ENCODE peak calls at places on chromosome 4, in five cellular contexts. One of them, this sample, is unnamed.

GRCh38 chr4:81071013-81071412 is 40.5 kb downstream of the BMP3 start:
- DNase-seq in neuronal stem cell: no peak
- DNase-seq in mesendoderm: no peak
- DNase-seq in H1: no peak
- DNase-seq in IMR-90: no peak
- DNase-seq in this sample: no peak

GRCh38 chr4:141473952-141474351 is 162.4 kb upstream of the IL15 start:
- DNase-seq in neuronal stem cell: no peak
- DNase-seq in H1: no peak
- DNase-seq in IMR-90: peak
- DNase-seq in mesendoderm: no peak
- DNase-seq in this sample: no peak

GRCh38 chr4:37641352-37641751 is 44.8 kb downstream of the RELL1 start:
- DNase-seq in IMR-90: no peak
- DNase-seq in mesendoderm: no peak
- DNase-seq in H1: no peak
- DNase-seq in neuronal stem cell: no peak
- DNase-seq in this sample: no peak

GRCh38 chr4:90357117-90357710 is 230.0 kb downstream of the CCSER1 start:
- DNase-seq in mesendoderm: peak
- DNase-seq in IMR-90: peak
- DNase-seq in neuronal stem cell: peak
- DNase-seq in H1: no peak
- DNase-seq in this sample: peak

GRCh38 chr4:184987493-184988031 is 30.7 kb upstream of the HELT start:
- DNase-seq in H1: no peak
- DNase-seq in IMR-90: no peak
- DNase-seq in mesendoderm: no peak
- DNase-seq in neuronal stem cell: no peak
- DNase-seq in this sample: no peak

GRCh38 chr4:181957088-181957487 is 286.1 kb upstream of the TENM3 start:
- DNase-seq in mesendoderm: peak
- DNase-seq in IMR-90: peak
- DNase-seq in H1: no peak
- DNase-seq in neuronal stem cell: no peak
- DNase-seq in this sample: peak

GRCh38 chr4:74638689-74639088 is 155.6 kb downstream of the BTC start:
- DNase-seq in IMR-90: no peak
- DNase-seq in mesendoderm: no peak
- DNase-seq in H1: no peak
- DNase-seq in neuronal stem cell: no peak
- DNase-seq in this sample: peak

GRCh38 chr4:55733874-55734437 is 85.6 kb upstream of the EXOC1L start:
- DNase-seq in neuronal stem cell: no peak
- DNase-seq in H1: no peak
- DNase-seq in IMR-90: peak
- DNase-seq in mesendoderm: no peak
- DNase-seq in this sample: no peak

GRCh38 chr4:85168456-85168855 is 202.0 kb upstream of the WDFY3 start:
- DNase-seq in H1: no peak
- DNase-seq in IMR-90: no peak
- DNase-seq in mesendoderm: no peak
- DNase-seq in neuronal stem cell: no peak
- DNase-seq in this sample: no peak

GRCh38 chr4:39873823-39874222 is 103.9 kb downstream of the PDS5A start:
- DNase-seq in IMR-90: no peak
- DNase-seq in H1: no peak
- DNase-seq in mesendoderm: no peak
- DNase-seq in neuronal stem cell: no peak
- DNase-seq in this sample: no peak

GRCh38 chr4:128571747-128572146 is 237.8 kb upstream of the JADE1 start:
- DNase-seq in H1: no peak
- DNase-seq in neuronal stem cell: no peak
- DNase-seq in IMR-90: peak
- DNase-seq in mesendoderm: no peak
- DNase-seq in this sample: peak

GRCh38 chr4:23706972-23707676 is 182.7 kb downstream of the PPARGC1A start:
- DNase-seq in neuronal stem cell: no peak
- DNase-seq in H1: no peak
- DNase-seq in IMR-90: no peak
- DNase-seq in mesendoderm: no peak
- DNase-seq in this sample: no peak

GRCh38 chr4:184807797-184808718 is 17.7 kb downstream of the ACSL1 start:
- DNase-seq in mesendoderm: peak
- DNase-seq in H1: peak
- DNase-seq in IMR-90: peak
- DNase-seq in neuronal stem cell: peak
- DNase-seq in this sample: no peak

GRCh38 chr4:38034986-38035882 is 75.0 kb downstream of the PTTG2 start:
- DNase-seq in IMR-90: peak
- DNase-seq in mesendoderm: peak
- DNase-seq in H1: no peak
- DNase-seq in neuronal stem cell: peak
- DNase-seq in this sample: peak

GRCh38 chr4:131002132-131002531 is 1906.2 kb downstream of the C4orf33 start:
- DNase-seq in mesendoderm: no peak
- DNase-seq in H1: no peak
- DNase-seq in neuronal stem cell: no peak
- DNase-seq in IMR-90: no peak
- DNase-seq in this sample: no peak

GRCh38 chr4:183471960-183472708 is 27.7 kb downstream of the CDKN2AIP start:
- DNase-seq in IMR-90: peak
- DNase-seq in H1: peak
- DNase-seq in mesendoderm: peak
- DNase-seq in neuronal stem cell: peak
- DNase-seq in this sample: peak

GRCh38 chr4:145347684-145348083 is 134.0 kb upstream of the SMAD1 start:
- DNase-seq in IMR-90: peak
- DNase-seq in mesendoderm: no peak
- DNase-seq in H1: no peak
- DNase-seq in neuronal stem cell: no peak
- DNase-seq in this sample: no peak

GRCh38 chr4:163554870-163555465 is 60.5 kb downstream of the TMA16 start:
- DNase-seq in H1: no peak
- DNase-seq in neuronal stem cell: no peak
- DNase-seq in mesendoderm: no peak
- DNase-seq in IMR-90: peak
- DNase-seq in this sample: peak

GRCh38 chr4:67762091-67762490 is 7.9 kb upstream of the GNRHR start:
- DNase-seq in neuronal stem cell: no peak
- DNase-seq in mesendoderm: no peak
- DNase-seq in IMR-90: peak
- DNase-seq in H1: no peak
- DNase-seq in this sample: no peak

GRCh38 chr4:78432896-78433295 is 118.7 kb upstream of the ANXA3 start:
- DNase-seq in neuronal stem cell: no peak
- DNase-seq in H1: no peak
- DNase-seq in mesendoderm: peak
- DNase-seq in IMR-90: peak
- DNase-seq in this sample: peak

GRCh38 chr4:835148-836002 is 9.4 kb upstream of the CPLX1 start:
- DNase-seq in neuronal stem cell: no peak
- DNase-seq in mesendoderm: no peak
- DNase-seq in H1: no peak
- DNase-seq in IMR-90: no peak
- DNase-seq in this sample: no peak

GRCh38 chr4:145098675-145099037 is 545 bp downstream of the ABCE1 start:
- DNase-seq in H1: no peak
- DNase-seq in mesendoderm: no peak
- DNase-seq in IMR-90: peak
- DNase-seq in neuronal stem cell: no peak
- DNase-seq in this sample: peak

GRCh38 chr4:48830706-48831531 is at the start of gene OCIAD1:
- DNase-seq in IMR-90: peak
- DNase-seq in H1: peak
- DNase-seq in neuronal stem cell: peak
- DNase-seq in mesendoderm: peak
- DNase-seq in this sample: peak

GRCh38 chr4:10278071-10278470 is 161.5 kb upstream of the WDR1 start:
- DNase-seq in neuronal stem cell: no peak
- DNase-seq in mesendoderm: no peak
- DNase-seq in H1: no peak
- DNase-seq in IMR-90: no peak
- DNase-seq in this sample: no peak

GRCh38 chr4:66691101-66691500 is 854.2 kb downstream of the CENPC start:
- DNase-seq in H1: no peak
- DNase-seq in IMR-90: no peak
- DNase-seq in neuronal stem cell: no peak
- DNase-seq in mesendoderm: peak
- DNase-seq in this sample: no peak

GRCh38 chr4:144967161-144967560 is 130.8 kb downstream of the ANAPC10 start:
- DNase-seq in mesendoderm: no peak
- DNase-seq in IMR-90: no peak
- DNase-seq in H1: no peak
- DNase-seq in neuronal stem cell: no peak
- DNase-seq in this sample: no peak

DNA sequence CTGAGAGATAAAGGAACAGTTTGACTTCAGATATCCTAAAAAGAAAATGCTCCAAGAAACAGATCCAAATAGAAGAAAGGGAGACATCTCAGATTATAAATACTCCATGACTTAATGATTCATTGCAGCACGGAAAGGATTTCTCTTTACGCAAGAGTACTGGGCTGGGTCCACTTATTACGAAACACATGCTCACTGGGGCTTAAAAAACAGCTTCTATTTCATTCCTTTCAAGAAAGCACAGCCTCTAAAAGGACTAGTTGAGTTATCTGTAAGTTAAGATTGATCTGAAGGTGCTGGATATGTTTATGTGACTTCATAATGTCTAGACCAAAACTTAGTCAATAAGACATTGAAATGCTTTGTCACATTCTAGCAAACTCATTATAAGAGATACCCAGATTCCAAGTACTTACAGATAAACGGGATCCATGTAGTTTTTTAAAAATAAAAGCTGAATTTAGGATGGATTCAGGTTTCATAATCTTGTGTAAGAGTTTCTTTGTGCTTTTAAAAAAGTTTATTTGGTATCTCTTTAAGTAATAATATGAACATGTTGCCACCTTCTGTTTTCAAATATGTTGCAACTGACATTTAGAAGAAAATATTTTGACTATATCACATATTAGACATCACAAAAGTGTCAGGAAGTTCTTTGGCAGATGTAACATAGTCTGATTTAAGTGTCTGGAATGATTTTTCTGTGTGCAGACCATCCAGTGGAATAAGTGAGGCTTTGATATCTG is 109.5 kb upstream of the MYOZ2 start:
- DNase-seq in H1: no peak
- DNase-seq in IMR-90: peak
- DNase-seq in mesendoderm: no peak
- DNase-seq in neuronal stem cell: no peak
- DNase-seq in this sample: peak
- H3K4me3 ChIP-seq in H1: no peak
- H3K4me3 ChIP-seq in IMR-90: no peak
- H3K4me3 ChIP-seq in mesendoderm: no peak
- H3K4me3 ChIP-seq in neuronal stem cell: no peak
- H3K4me3 ChIP-seq in this sample: no peak

GRCh38 chr4:121951570-121952110 is at the start of gene TRPC3:
- DNase-seq in IMR-90: peak
- DNase-seq in H1: peak
- DNase-seq in neuronal stem cell: peak
- DNase-seq in mesendoderm: peak
- DNase-seq in this sample: peak
- H3K23ac ChIP-seq in IMR-90: peak
- H3K23ac ChIP-seq in H1: no peak
- H3K23ac ChIP-seq in neuronal stem cell: peak
- H3K23ac ChIP-seq in mesendoderm: no peak
- H3K23ac ChIP-seq in this sample: no peak

DNA sequence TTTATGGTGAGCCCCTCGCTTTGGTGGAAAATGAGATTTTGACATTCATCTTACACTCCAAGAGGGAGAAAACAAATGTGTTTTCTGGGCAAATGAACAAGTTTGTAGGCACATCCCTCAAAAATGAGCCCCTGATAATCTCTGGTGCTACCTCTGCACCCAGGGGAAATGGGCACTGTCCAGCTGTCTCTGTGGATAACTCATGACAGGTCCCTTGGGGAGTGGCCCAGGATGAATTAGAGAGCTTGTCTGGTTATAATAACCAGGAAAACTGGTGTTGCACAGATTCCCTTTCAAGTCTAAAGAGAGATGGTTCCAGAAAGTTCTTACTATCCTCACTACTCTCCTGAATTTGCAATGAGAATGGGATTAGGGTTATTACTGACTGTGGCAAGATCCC is 7.5 kb downstream of the RASL11B start:
- DNase-seq in neuronal stem cell: no peak
- DNase-seq in mesendoderm: no peak
- DNase-seq in IMR-90: no peak
- DNase-seq in H1: no peak
- DNase-seq in this sample: no peak
- H3K4me3 ChIP-seq in neuronal stem cell: no peak
- H3K4me3 ChIP-seq in mesendoderm: no peak
- H3K4me3 ChIP-seq in IMR-90: no peak
- H3K4me3 ChIP-seq in H1: no peak
- H3K4me3 ChIP-seq in this sample: no peak

GRCh38 chr4:111510535-111510934 is 634.7 kb upstream of the FAM241A start:
- DNase-seq in neuronal stem cell: no peak
- DNase-seq in H1: no peak
- DNase-seq in mesendoderm: no peak
- DNase-seq in IMR-90: peak
- DNase-seq in this sample: no peak
- H3K23ac ChIP-seq in neuronal stem cell: no peak
- H3K23ac ChIP-seq in H1: no peak
- H3K23ac ChIP-seq in mesendoderm: no peak
- H3K23ac ChIP-seq in IMR-90: no peak
- H3K23ac ChIP-seq in this sample: no peak

GRCh38 chr4:3045500-3045850 is 28.9 kb downstream of the HTT-AS start:
- DNase-seq in neuronal stem cell: no peak
- DNase-seq in mesendoderm: no peak
- DNase-seq in H1: no peak
- DNase-seq in IMR-90: peak
- DNase-seq in this sample: peak
- H3K4me3 ChIP-seq in neuronal stem cell: no peak
- H3K4me3 ChIP-seq in mesendoderm: no peak
- H3K4me3 ChIP-seq in H1: no peak
- H3K4me3 ChIP-seq in IMR-90: no peak
- H3K4me3 ChIP-seq in this sample: no peak

DNA sequence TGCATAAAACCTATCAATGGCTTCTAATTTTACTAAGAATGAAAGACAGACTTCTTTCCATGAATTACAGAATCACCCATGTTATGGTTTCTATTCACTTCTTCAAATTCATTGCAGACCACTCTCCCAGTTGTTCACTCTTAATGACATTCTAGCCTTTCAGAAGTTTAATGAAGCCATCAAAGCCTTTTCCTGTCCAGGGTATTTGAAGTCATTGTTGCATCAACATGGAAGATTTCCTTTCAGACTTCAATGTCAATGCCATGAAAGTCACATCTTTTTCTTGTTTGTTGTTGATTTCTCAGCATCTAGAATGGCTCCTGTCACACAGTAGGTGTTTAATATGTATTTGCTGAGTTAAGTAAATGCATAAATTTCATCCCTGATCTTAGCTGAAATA is 48.1 kb upstream of the ARSJ start:
- DNase-seq in neuronal stem cell: no peak
- DNase-seq in H1: no peak
- DNase-seq in mesendoderm: no peak
- DNase-seq in IMR-90: no peak
- DNase-seq in this sample: no peak
- H3K23ac ChIP-seq in neuronal stem cell: no peak
- H3K23ac ChIP-seq in H1: no peak
- H3K23ac ChIP-seq in mesendoderm: no peak
- H3K23ac ChIP-seq in IMR-90: no peak
- H3K23ac ChIP-seq in this sample: no peak

This sample was measured in trophoblast cell.